ENCODE peak calls at places on chromosome 15, in four cellular contexts. N is IMR-90, M is T-helper 9 cell, B is substantia nigra. D is an unnamed sample.

GRCh38 chr15:33068531-33068990 is 126.0 kb downstream of the FMN1 start:
- DNase-seq in N (no peak), M (no peak), B (no peak), D (no peak)

GRCh38 chr15:85307687-85308045 is 72.7 kb upstream of the AKAP13 start:
- DNase-seq in N (peak), M (no peak), B (no peak), D (no peak)

GRCh38 chr15:78076231-78077052 is 1.1 kb downstream of the TBC1D2B start:
- DNase-seq in N (no peak), M (no peak), B (no peak), D (no peak)

GRCh38 chr15:85618956-85619491 is 175.7 kb downstream of the KLHL25 start:
- DNase-seq in N (peak), M (peak), B (peak), D (peak)

GRCh38 chr15:59335197-59335786 is 37.4 kb downstream of the MYO1E start:
- DNase-seq in N (no peak), M (no peak), B (no peak), D (no peak)

GRCh38 chr15:98444067-98444600 is 204.2 kb upstream of the IGF1R start:
- DNase-seq in N (no peak), M (no peak), B (no peak), D (no peak)

GRCh38 chr15:45458746-45459403 is 63.7 kb downstream of the SLC30A4 start:
- DNase-seq in N (peak), M (peak), B (peak), D (peak)

GRCh38 chr15:62444104-62445027 is 279.3 kb upstream of the C2CD4B start:
- DNase-seq in N (peak), M (no peak), B (no peak), D (no peak)

GRCh38 chr15:63292771-63293170 is 15.4 kb downstream of the APH1B start:
- DNase-seq in N (peak), M (no peak), B (no peak), D (no peak)

GRCh38 chr15:34084086-34084485 is 17.6 kb downstream of the EMC7 start:
- DNase-seq in N (peak), M (no peak), B (peak), D (no peak)

GRCh38 chr15:25251700-25252390 is 187.0 kb downstream of the UBE3A start:
- DNase-seq in N (no peak), M (no peak), B (no peak), D (peak)

GRCh38 chr15:49815937-49816336 is 195.1 kb downstream of the DTWD1 start:
- DNase-seq in N (peak), M (no peak), B (no peak), D (no peak)

GRCh38 chr15:97023131-97023844 is 692.8 kb downstream of the NR2F2 start:
- DNase-seq in N (no peak), M (no peak), B (no peak), D (no peak)

GRCh38 chr15:41490355-41490754 is 3.3 kb upstream of the ITPKA start:
- DNase-seq in N (peak), M (no peak), B (no peak), D (peak)

GRCh38 chr15:31125061-31125460 is 23.5 kb upstream of the TRPM1 start:
- DNase-seq in N (no peak), M (no peak), B (no peak), D (no peak)

D was measured in T-helper 1 cell.